ENCODE peak calls at places on chromosomes 13 and 19, in ten cellular contexts. One of them, this sample, is unnamed.

GRCh38 chr19:41323023-41323422 is 13.1 kb downstream of the CCDC97 start:
- DNase-seq in bronchial epithelial cell: no peak
- DNase-seq in neural progenitor cell: no peak
- DNase-seq in lower leg skin: no peak
- DNase-seq in astrocyte of the cerebellum: no peak
- DNase-seq in mucosa of descending colon: no peak
- DNase-seq in cardiac muscle cell: peak
- DNase-seq in fibroblast of villous mesenchyme: peak
- DNase-seq in dorsolateral prefrontal cortex: no peak
- DNase-seq in IMR-90: peak
- DNase-seq in this sample: peak

GRCh38 chr13:98771838-98772611 is 19.6 kb upstream of the SLC15A1 start:
- DNase-seq in dorsolateral prefrontal cortex: no peak
- DNase-seq in bronchial epithelial cell: no peak
- DNase-seq in neural progenitor cell: no peak
- DNase-seq in lower leg skin: no peak
- DNase-seq in astrocyte of the cerebellum: no peak
- DNase-seq in mucosa of descending colon: no peak
- DNase-seq in IMR-90: no peak
- DNase-seq in cardiac muscle cell: no peak
- DNase-seq in fibroblast of villous mesenchyme: no peak
- DNase-seq in this sample: no peak

GRCh38 chr19:45440259-45440638 is 16.5 kb upstream of the ERCC1 start:
- DNase-seq in fibroblast of villous mesenchyme: no peak
- DNase-seq in cardiac muscle cell: no peak
- DNase-seq in astrocyte of the cerebellum: no peak
- DNase-seq in IMR-90: no peak
- DNase-seq in lower leg skin: no peak
- DNase-seq in mucosa of descending colon: no peak
- DNase-seq in neural progenitor cell: no peak
- DNase-seq in dorsolateral prefrontal cortex: no peak
- DNase-seq in bronchial epithelial cell: no peak
- DNase-seq in this sample: no peak

GRCh38 chr13:91767681-91768080 is 369.3 kb downstream of the GPC5 start:
- DNase-seq in cardiac muscle cell: peak
- DNase-seq in astrocyte of the cerebellum: no peak
- DNase-seq in fibroblast of villous mesenchyme: peak
- DNase-seq in mucosa of descending colon: no peak
- DNase-seq in dorsolateral prefrontal cortex: no peak
- DNase-seq in neural progenitor cell: no peak
- DNase-seq in IMR-90: no peak
- DNase-seq in lower leg skin: no peak
- DNase-seq in bronchial epithelial cell: no peak
- DNase-seq in this sample: no peak

GRCh38 chr13:44329909-44330545 is 43.6 kb upstream of the SERP2 start:
- DNase-seq in lower leg skin: no peak
- DNase-seq in cardiac muscle cell: no peak
- DNase-seq in neural progenitor cell: no peak
- DNase-seq in dorsolateral prefrontal cortex: no peak
- DNase-seq in IMR-90: no peak
- DNase-seq in astrocyte of the cerebellum: no peak
- DNase-seq in bronchial epithelial cell: no peak
- DNase-seq in mucosa of descending colon: no peak
- DNase-seq in fibroblast of villous mesenchyme: no peak
- DNase-seq in this sample: no peak

GRCh38 chr13:65595881-65596280 is 1634.3 kb downstream of the PCDH9 start:
- DNase-seq in cardiac muscle cell: peak
- DNase-seq in bronchial epithelial cell: no peak
- DNase-seq in neural progenitor cell: no peak
- DNase-seq in dorsolateral prefrontal cortex: no peak
- DNase-seq in fibroblast of villous mesenchyme: no peak
- DNase-seq in lower leg skin: no peak
- DNase-seq in astrocyte of the cerebellum: no peak
- DNase-seq in IMR-90: peak
- DNase-seq in mucosa of descending colon: no peak
- DNase-seq in this sample: peak

GRCh38 chr19:6340493-6341201 is 7.2 kb upstream of the ACER1 start:
- DNase-seq in dorsolateral prefrontal cortex: no peak
- DNase-seq in astrocyte of the cerebellum: no peak
- DNase-seq in cardiac muscle cell: no peak
- DNase-seq in fibroblast of villous mesenchyme: no peak
- DNase-seq in neural progenitor cell: peak
- DNase-seq in mucosa of descending colon: no peak
- DNase-seq in bronchial epithelial cell: no peak
- DNase-seq in lower leg skin: no peak
- DNase-seq in IMR-90: no peak
- DNase-seq in this sample: no peak

GRCh38 chr19:5360003-5360820 is 19.6 kb upstream of the PTPRS start:
- DNase-seq in fibroblast of villous mesenchyme: no peak
- DNase-seq in bronchial epithelial cell: no peak
- DNase-seq in dorsolateral prefrontal cortex: peak
- DNase-seq in mucosa of descending colon: no peak
- DNase-seq in IMR-90: peak
- DNase-seq in neural progenitor cell: no peak
- DNase-seq in lower leg skin: no peak
- DNase-seq in astrocyte of the cerebellum: no peak
- DNase-seq in cardiac muscle cell: peak
- DNase-seq in this sample: peak

GRCh38 chr19:7902796-7903243 is 857 bp upstream of the MAP2K7 start:
- DNase-seq in astrocyte of the cerebellum: no peak
- DNase-seq in dorsolateral prefrontal cortex: no peak
- DNase-seq in neural progenitor cell: no peak
- DNase-seq in bronchial epithelial cell: peak
- DNase-seq in IMR-90: no peak
- DNase-seq in lower leg skin: no peak
- DNase-seq in mucosa of descending colon: no peak
- DNase-seq in cardiac muscle cell: no peak
- DNase-seq in fibroblast of villous mesenchyme: no peak
- DNase-seq in this sample: no peak

GRCh38 chr19:3100331-3100730 is 6.2 kb downstream of the GNA11 start:
- DNase-seq in astrocyte of the cerebellum: no peak
- DNase-seq in lower leg skin: no peak
- DNase-seq in bronchial epithelial cell: no peak
- DNase-seq in neural progenitor cell: no peak
- DNase-seq in mucosa of descending colon: no peak
- DNase-seq in fibroblast of villous mesenchyme: no peak
- DNase-seq in dorsolateral prefrontal cortex: peak
- DNase-seq in cardiac muscle cell: no peak
- DNase-seq in IMR-90: no peak
- DNase-seq in this sample: no peak

GRCh38 chr13:51231456-51231855 is 9.3 kb downstream of the FAM124A start:
- DNase-seq in dorsolateral prefrontal cortex: no peak
- DNase-seq in IMR-90: no peak
- DNase-seq in fibroblast of villous mesenchyme: no peak
- DNase-seq in cardiac muscle cell: no peak
- DNase-seq in mucosa of descending colon: no peak
- DNase-seq in neural progenitor cell: no peak
- DNase-seq in astrocyte of the cerebellum: no peak
- DNase-seq in lower leg skin: no peak
- DNase-seq in bronchial epithelial cell: no peak
- DNase-seq in this sample: no peak

GRCh38 chr13:23979361-23980159 is 82.3 kb upstream of the C1QTNF9B start:
- DNase-seq in bronchial epithelial cell: peak
- DNase-seq in lower leg skin: peak
- DNase-seq in dorsolateral prefrontal cortex: peak
- DNase-seq in cardiac muscle cell: peak
- DNase-seq in astrocyte of the cerebellum: peak
- DNase-seq in fibroblast of villous mesenchyme: peak
- DNase-seq in mucosa of descending colon: peak
- DNase-seq in IMR-90: peak
- DNase-seq in neural progenitor cell: peak
- DNase-seq in this sample: peak

GRCh38 chr13:73998631-73999030 is 135.6 kb downstream of the KLF12 start:
- DNase-seq in lower leg skin: no peak
- DNase-seq in bronchial epithelial cell: peak
- DNase-seq in IMR-90: no peak
- DNase-seq in astrocyte of the cerebellum: no peak
- DNase-seq in cardiac muscle cell: no peak
- DNase-seq in dorsolateral prefrontal cortex: no peak
- DNase-seq in fibroblast of villous mesenchyme: no peak
- DNase-seq in mucosa of descending colon: no peak
- DNase-seq in neural progenitor cell: no peak
- DNase-seq in this sample: no peak

GRCh38 chr19:15895876-15896430 is 1.9 kb downstream of the CYP4F2 start:
- DNase-seq in IMR-90: no peak
- DNase-seq in astrocyte of the cerebellum: no peak
- DNase-seq in dorsolateral prefrontal cortex: no peak
- DNase-seq in bronchial epithelial cell: no peak
- DNase-seq in fibroblast of villous mesenchyme: no peak
- DNase-seq in neural progenitor cell: no peak
- DNase-seq in mucosa of descending colon: no peak
- DNase-seq in lower leg skin: no peak
- DNase-seq in cardiac muscle cell: no peak
- DNase-seq in this sample: no peak

GRCh38 chr19:15897026-15897737 is 692 bp downstream of the CYP4F2 start:
- DNase-seq in cardiac muscle cell: no peak
- DNase-seq in lower leg skin: no peak
- DNase-seq in neural progenitor cell: no peak
- DNase-seq in astrocyte of the cerebellum: no peak
- DNase-seq in mucosa of descending colon: no peak
- DNase-seq in bronchial epithelial cell: no peak
- DNase-seq in fibroblast of villous mesenchyme: no peak
- DNase-seq in IMR-90: no peak
- DNase-seq in dorsolateral prefrontal cortex: no peak
- DNase-seq in this sample: no peak

GRCh38 chr19:15892012-15892411 is 5.9 kb downstream of the CYP4F2 start:
- DNase-seq in mucosa of descending colon: no peak
- DNase-seq in astrocyte of the cerebellum: no peak
- DNase-seq in neural progenitor cell: no peak
- DNase-seq in dorsolateral prefrontal cortex: no peak
- DNase-seq in lower leg skin: no peak
- DNase-seq in cardiac muscle cell: no peak
- DNase-seq in fibroblast of villous mesenchyme: no peak
- DNase-seq in IMR-90: no peak
- DNase-seq in bronchial epithelial cell: no peak
- DNase-seq in this sample: no peak

GRCh38 chr19:15893498-15893897 is 4.4 kb downstream of the CYP4F2 start:
- DNase-seq in IMR-90: no peak
- DNase-seq in neural progenitor cell: no peak
- DNase-seq in bronchial epithelial cell: no peak
- DNase-seq in dorsolateral prefrontal cortex: no peak
- DNase-seq in lower leg skin: no peak
- DNase-seq in astrocyte of the cerebellum: no peak
- DNase-seq in cardiac muscle cell: no peak
- DNase-seq in mucosa of descending colon: peak
- DNase-seq in fibroblast of villous mesenchyme: no peak
- DNase-seq in this sample: no peak

DNA sequence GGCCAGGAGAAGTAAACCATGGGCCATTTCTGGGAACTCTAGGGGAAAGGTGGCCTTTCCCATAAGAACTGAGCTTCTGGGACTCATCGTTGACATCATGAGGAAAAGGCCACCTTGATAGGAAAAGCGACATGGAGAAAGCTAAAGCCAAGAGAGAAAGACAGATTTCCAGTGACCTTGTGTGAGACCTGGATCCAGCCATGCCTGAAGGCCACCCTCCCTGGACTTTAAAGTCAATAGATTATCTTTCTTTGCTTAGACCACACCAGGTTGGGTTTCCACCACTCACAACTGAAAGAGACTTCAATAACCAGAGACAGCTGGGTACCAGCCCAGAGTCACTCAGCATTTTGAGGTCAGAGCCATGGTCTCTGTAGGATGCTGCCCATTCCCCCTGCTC is 3.5 kb downstream of the CYP4F2 start:
- DNase-seq in mucosa of descending colon: no peak
- DNase-seq in bronchial epithelial cell: no peak
- DNase-seq in dorsolateral prefrontal cortex: no peak
- DNase-seq in fibroblast of villous mesenchyme: no peak
- DNase-seq in neural progenitor cell: no peak
- DNase-seq in astrocyte of the cerebellum: no peak
- DNase-seq in IMR-90: no peak
- DNase-seq in lower leg skin: no peak
- DNase-seq in cardiac muscle cell: no peak
- DNase-seq in this sample: no peak
- H3K4me3 ChIP-seq in mucosa of descending colon: no peak
- H3K4me3 ChIP-seq in bronchial epithelial cell: no peak
- H3K4me3 ChIP-seq in dorsolateral prefrontal cortex: no peak
- H3K4me3 ChIP-seq in fibroblast of villous mesenchyme: no peak
- H3K4me3 ChIP-seq in neural progenitor cell: no peak
- H3K4me3 ChIP-seq in astrocyte of the cerebellum: no peak
- H3K4me3 ChIP-seq in IMR-90: no peak
- H3K4me3 ChIP-seq in lower leg skin: no peak
- H3K4me3 ChIP-seq in cardiac muscle cell: no peak
- H3K4me3 ChIP-seq in this sample: no peak

GRCh38 chr13:77815330-77815729 is 103.3 kb downstream of the EDNRB start:
- DNase-seq in astrocyte of the cerebellum: no peak
- DNase-seq in neural progenitor cell: no peak
- DNase-seq in mucosa of descending colon: no peak
- DNase-seq in cardiac muscle cell: peak
- DNase-seq in lower leg skin: no peak
- DNase-seq in fibroblast of villous mesenchyme: no peak
- DNase-seq in bronchial epithelial cell: no peak
- DNase-seq in IMR-90: no peak
- DNase-seq in dorsolateral prefrontal cortex: no peak
- DNase-seq in this sample: peak

GRCh38 chr13:77820431-77821149 is 98.0 kb downstream of the EDNRB start:
- DNase-seq in IMR-90: no peak
- DNase-seq in bronchial epithelial cell: no peak
- DNase-seq in dorsolateral prefrontal cortex: no peak
- DNase-seq in mucosa of descending colon: no peak
- DNase-seq in lower leg skin: no peak
- DNase-seq in astrocyte of the cerebellum: no peak
- DNase-seq in cardiac muscle cell: no peak
- DNase-seq in fibroblast of villous mesenchyme: no peak
- DNase-seq in neural progenitor cell: no peak
- DNase-seq in this sample: no peak
- TF ChIP-seq CTCF in IMR-90: no peak
- TF ChIP-seq CTCF in bronchial epithelial cell: no peak
- TF ChIP-seq CTCF in dorsolateral prefrontal cortex: no peak
- TF ChIP-seq CTCF in mucosa of descending colon: no peak
- TF ChIP-seq CTCF in lower leg skin: no peak
- TF ChIP-seq CTCF in astrocyte of the cerebellum: no peak
- TF ChIP-seq CTCF in cardiac muscle cell: peak
- TF ChIP-seq CTCF in fibroblast of villous mesenchyme: peak
- TF ChIP-seq CTCF in neural progenitor cell: peak
- TF ChIP-seq CTCF in this sample: peak

DNA sequence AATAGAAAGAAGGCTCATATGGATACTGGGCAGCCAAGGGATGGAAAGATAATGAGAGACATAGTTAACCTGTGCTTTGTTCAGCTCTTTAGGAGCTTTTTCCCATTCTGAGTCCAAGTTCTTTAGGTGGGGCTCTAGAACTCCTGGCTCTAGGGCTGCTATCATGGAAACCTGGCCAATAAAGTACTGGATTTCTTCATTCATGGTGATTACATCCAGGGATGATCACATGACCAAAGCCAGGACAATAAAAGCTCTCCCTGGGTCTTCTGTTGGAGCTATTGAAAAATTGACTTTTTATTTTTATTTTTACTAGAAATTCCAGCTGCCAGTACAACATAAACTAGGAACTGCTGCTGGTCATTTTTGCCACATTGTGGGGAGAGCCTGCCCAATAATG is 224.8 kb upstream of the STARD13 start:
- DNase-seq in fibroblast of villous mesenchyme: no peak
- DNase-seq in lower leg skin: no peak
- DNase-seq in bronchial epithelial cell: no peak
- DNase-seq in dorsolateral prefrontal cortex: no peak
- DNase-seq in IMR-90: no peak
- DNase-seq in mucosa of descending colon: no peak
- DNase-seq in astrocyte of the cerebellum: no peak
- DNase-seq in cardiac muscle cell: no peak
- DNase-seq in neural progenitor cell: no peak
- DNase-seq in this sample: no peak
- H3K4me3 ChIP-seq in fibroblast of villous mesenchyme: no peak
- H3K4me3 ChIP-seq in lower leg skin: no peak
- H3K4me3 ChIP-seq in bronchial epithelial cell: no peak
- H3K4me3 ChIP-seq in dorsolateral prefrontal cortex: no peak
- H3K4me3 ChIP-seq in IMR-90: no peak
- H3K4me3 ChIP-seq in mucosa of descending colon: no peak
- H3K4me3 ChIP-seq in astrocyte of the cerebellum: no peak
- H3K4me3 ChIP-seq in cardiac muscle cell: no peak
- H3K4me3 ChIP-seq in neural progenitor cell: no peak
- H3K4me3 ChIP-seq in this sample: no peak

GRCh38 chr13:28528848-28529247 is 33.9 kb upstream of the FLT1 start:
- DNase-seq in mucosa of descending colon: peak
- DNase-seq in lower leg skin: no peak
- DNase-seq in IMR-90: no peak
- DNase-seq in astrocyte of the cerebellum: no peak
- DNase-seq in fibroblast of villous mesenchyme: no peak
- DNase-seq in bronchial epithelial cell: no peak
- DNase-seq in neural progenitor cell: no peak
- DNase-seq in dorsolateral prefrontal cortex: no peak
- DNase-seq in cardiac muscle cell: no peak
- DNase-seq in this sample: no peak
- TF ChIP-seq CTCF in mucosa of descending colon: no peak
- TF ChIP-seq CTCF in lower leg skin: no peak
- TF ChIP-seq CTCF in IMR-90: peak
- TF ChIP-seq CTCF in astrocyte of the cerebellum: no peak
- TF ChIP-seq CTCF in fibroblast of villous mesenchyme: no peak
- TF ChIP-seq CTCF in bronchial epithelial cell: peak
- TF ChIP-seq CTCF in neural progenitor cell: peak
- TF ChIP-seq CTCF in dorsolateral prefrontal cortex: no peak
- TF ChIP-seq CTCF in cardiac muscle cell: no peak
- TF ChIP-seq CTCF in this sample: no peak